ENCODE peak calls at places on chromosomes 16 and 17, in ten cellular contexts. One of them, this sample, is unnamed.

GRCh38 chr16:89201467-89202377 is 1.4 kb upstream of the SLC22A31 start:
- DNase-seq in NCI-H1417: peak
- DNase-seq in T-helper 1 cell: peak
- DNase-seq in lower leg skin: peak
- DNase-seq in neural progenitor cell: peak
- DNase-seq in SK-N-DZ: peak
- DNase-seq in cardiac fibroblast: peak
- DNase-seq in stimulated activated naive CD4-positive, alpha-beta T cell treated with Interleukin-2 at 50 U/mL for 16 hours: peak
- DNase-seq in neuronal stem cell: peak
- DNase-seq in stimulated activated CD4-positive, alpha-beta T cell treated with anti-CD3 and anti-CD28 coated beads, Interleukin-1b, Interleukin-23, amount 100 ng/mL, for 1 hour: peak
- DNase-seq in this sample: no peak

GRCh38 chr16:57639172-57639571 is 10.7 kb downstream of the ADGRG1 start:
- DNase-seq in SK-N-DZ: peak
- DNase-seq in stimulated activated naive CD4-positive, alpha-beta T cell treated with Interleukin-2 at 50 U/mL for 16 hours: no peak
- DNase-seq in lower leg skin: no peak
- DNase-seq in neural progenitor cell: peak
- DNase-seq in cardiac fibroblast: no peak
- DNase-seq in T-helper 1 cell: no peak
- DNase-seq in NCI-H1417: peak
- DNase-seq in neuronal stem cell: peak
- DNase-seq in stimulated activated CD4-positive, alpha-beta T cell treated with anti-CD3 and anti-CD28 coated beads, Interleukin-1b, Interleukin-23, amount 100 ng/mL, for 1 hour: no peak
- DNase-seq in this sample: no peak

GRCh38 chr16:57191056-57191536 is 5.0 kb downstream of the RSPRY1 start:
- DNase-seq in neural progenitor cell: no peak
- DNase-seq in T-helper 1 cell: no peak
- DNase-seq in stimulated activated naive CD4-positive, alpha-beta T cell treated with Interleukin-2 at 50 U/mL for 16 hours: no peak
- DNase-seq in SK-N-DZ: no peak
- DNase-seq in NCI-H1417: no peak
- DNase-seq in cardiac fibroblast: peak
- DNase-seq in lower leg skin: no peak
- DNase-seq in stimulated activated CD4-positive, alpha-beta T cell treated with anti-CD3 and anti-CD28 coated beads, Interleukin-1b, Interleukin-23, amount 100 ng/mL, for 1 hour: no peak
- DNase-seq in neuronal stem cell: no peak
- DNase-seq in this sample: no peak

GRCh38 chr17:28663723-28664122 is 1.7 kb downstream of the SUPT6H start:
- DNase-seq in cardiac fibroblast: no peak
- DNase-seq in lower leg skin: peak
- DNase-seq in stimulated activated naive CD4-positive, alpha-beta T cell treated with Interleukin-2 at 50 U/mL for 16 hours: no peak
- DNase-seq in SK-N-DZ: no peak
- DNase-seq in neural progenitor cell: no peak
- DNase-seq in NCI-H1417: no peak
- DNase-seq in stimulated activated CD4-positive, alpha-beta T cell treated with anti-CD3 and anti-CD28 coated beads, Interleukin-1b, Interleukin-23, amount 100 ng/mL, for 1 hour: no peak
- DNase-seq in T-helper 1 cell: no peak
- DNase-seq in neuronal stem cell: no peak
- DNase-seq in this sample: no peak

GRCh38 chr17:15031971-15032370 is 233.2 kb downstream of the PMP22 start:
- DNase-seq in NCI-H1417: no peak
- DNase-seq in SK-N-DZ: no peak
- DNase-seq in cardiac fibroblast: no peak
- DNase-seq in neuronal stem cell: no peak
- DNase-seq in neural progenitor cell: peak
- DNase-seq in stimulated activated CD4-positive, alpha-beta T cell treated with anti-CD3 and anti-CD28 coated beads, Interleukin-1b, Interleukin-23, amount 100 ng/mL, for 1 hour: no peak
- DNase-seq in lower leg skin: no peak
- DNase-seq in T-helper 1 cell: no peak
- DNase-seq in stimulated activated naive CD4-positive, alpha-beta T cell treated with Interleukin-2 at 50 U/mL for 16 hours: no peak
- DNase-seq in this sample: no peak

GRCh38 chr16:66894948-66895696 is 14.8 kb downstream of the PDP2 start:
- DNase-seq in neural progenitor cell: peak
- DNase-seq in stimulated activated naive CD4-positive, alpha-beta T cell treated with Interleukin-2 at 50 U/mL for 16 hours: peak
- DNase-seq in SK-N-DZ: peak
- DNase-seq in NCI-H1417: peak
- DNase-seq in neuronal stem cell: peak
- DNase-seq in stimulated activated CD4-positive, alpha-beta T cell treated with anti-CD3 and anti-CD28 coated beads, Interleukin-1b, Interleukin-23, amount 100 ng/mL, for 1 hour: peak
- DNase-seq in T-helper 1 cell: no peak
- DNase-seq in cardiac fibroblast: peak
- DNase-seq in lower leg skin: no peak
- DNase-seq in this sample: no peak

GRCh38 chr17:14373587-14374259 is 72.8 kb downstream of the HS3ST3B1 start:
- DNase-seq in stimulated activated naive CD4-positive, alpha-beta T cell treated with Interleukin-2 at 50 U/mL for 16 hours: no peak
- DNase-seq in SK-N-DZ: no peak
- DNase-seq in NCI-H1417: no peak
- DNase-seq in neuronal stem cell: no peak
- DNase-seq in lower leg skin: no peak
- DNase-seq in cardiac fibroblast: peak
- DNase-seq in T-helper 1 cell: no peak
- DNase-seq in neural progenitor cell: no peak
- DNase-seq in stimulated activated CD4-positive, alpha-beta T cell treated with anti-CD3 and anti-CD28 coated beads, Interleukin-1b, Interleukin-23, amount 100 ng/mL, for 1 hour: no peak
- DNase-seq in this sample: no peak

GRCh38 chr17:9255838-9256237 is 234.5 kb downstream of the NTN1 start:
- DNase-seq in neuronal stem cell: no peak
- DNase-seq in SK-N-DZ: no peak
- DNase-seq in lower leg skin: no peak
- DNase-seq in neural progenitor cell: no peak
- DNase-seq in stimulated activated CD4-positive, alpha-beta T cell treated with anti-CD3 and anti-CD28 coated beads, Interleukin-1b, Interleukin-23, amount 100 ng/mL, for 1 hour: no peak
- DNase-seq in T-helper 1 cell: no peak
- DNase-seq in stimulated activated naive CD4-positive, alpha-beta T cell treated with Interleukin-2 at 50 U/mL for 16 hours: no peak
- DNase-seq in NCI-H1417: no peak
- DNase-seq in cardiac fibroblast: no peak
- DNase-seq in this sample: no peak

GRCh38 chr17:10368561-10368960 is 4.2 kb downstream of the MYH13 start:
- DNase-seq in T-helper 1 cell: no peak
- DNase-seq in SK-N-DZ: no peak
- DNase-seq in stimulated activated naive CD4-positive, alpha-beta T cell treated with Interleukin-2 at 50 U/mL for 16 hours: no peak
- DNase-seq in NCI-H1417: no peak
- DNase-seq in stimulated activated CD4-positive, alpha-beta T cell treated with anti-CD3 and anti-CD28 coated beads, Interleukin-1b, Interleukin-23, amount 100 ng/mL, for 1 hour: no peak
- DNase-seq in neuronal stem cell: no peak
- DNase-seq in neural progenitor cell: no peak
- DNase-seq in lower leg skin: no peak
- DNase-seq in cardiac fibroblast: no peak
- DNase-seq in this sample: no peak

GRCh38 chr17:18028114-18028513 is 10.9 kb downstream of the ATPAF2 start:
- DNase-seq in stimulated activated CD4-positive, alpha-beta T cell treated with anti-CD3 and anti-CD28 coated beads, Interleukin-1b, Interleukin-23, amount 100 ng/mL, for 1 hour: no peak
- DNase-seq in SK-N-DZ: no peak
- DNase-seq in stimulated activated naive CD4-positive, alpha-beta T cell treated with Interleukin-2 at 50 U/mL for 16 hours: no peak
- DNase-seq in cardiac fibroblast: no peak
- DNase-seq in neural progenitor cell: no peak
- DNase-seq in NCI-H1417: peak
- DNase-seq in lower leg skin: peak
- DNase-seq in T-helper 1 cell: no peak
- DNase-seq in neuronal stem cell: no peak
- DNase-seq in this sample: no peak

GRCh38 chr17:79777844-79778503 is at the start of gene CBX2:
- DNase-seq in T-helper 1 cell: peak
- DNase-seq in NCI-H1417: peak
- DNase-seq in stimulated activated naive CD4-positive, alpha-beta T cell treated with Interleukin-2 at 50 U/mL for 16 hours: peak
- DNase-seq in neural progenitor cell: peak
- DNase-seq in stimulated activated CD4-positive, alpha-beta T cell treated with anti-CD3 and anti-CD28 coated beads, Interleukin-1b, Interleukin-23, amount 100 ng/mL, for 1 hour: peak
- DNase-seq in neuronal stem cell: peak
- DNase-seq in cardiac fibroblast: peak
- DNase-seq in lower leg skin: peak
- DNase-seq in SK-N-DZ: peak
- DNase-seq in this sample: no peak

GRCh38 chr16:1772362-1772907 is at the start of gene EME2:
- DNase-seq in stimulated activated CD4-positive, alpha-beta T cell treated with anti-CD3 and anti-CD28 coated beads, Interleukin-1b, Interleukin-23, amount 100 ng/mL, for 1 hour: no peak
- DNase-seq in neural progenitor cell: peak
- DNase-seq in lower leg skin: no peak
- DNase-seq in neuronal stem cell: peak
- DNase-seq in SK-N-DZ: no peak
- DNase-seq in NCI-H1417: peak
- DNase-seq in cardiac fibroblast: peak
- DNase-seq in stimulated activated naive CD4-positive, alpha-beta T cell treated with Interleukin-2 at 50 U/mL for 16 hours: peak
- DNase-seq in T-helper 1 cell: no peak
- DNase-seq in this sample: no peak

This sample was measured in iPS DF 6.9.